ENCODE peak calls at places on chromosome 9, in five cellular contexts. V, S, Z, U and N are unnamed samples.

GRCh38 chr9:130970052-130970451 is 31.0 kb upstream of the FIBCD1 start:
- DNase-seq in V (no peak), S (peak; percentile 26), Z (no peak), U (no peak), N (no peak)

GRCh38 chr9:87827341-87827740 is 55.3 kb upstream of the SPATA31E1 start:
- DNase-seq in V (no peak), S (no peak), Z (no peak), U (no peak), N (no peak)

GRCh38 chr9:94922098-94922607 is 195.7 kb downstream of the AOPEP start:
- DNase-seq in V (no peak), S (no peak), Z (peak; percentile 91), U (no peak), N (no peak)

GRCh38 chr9:135246248-135247173 is 159.0 kb downstream of the OLFM1 start:
- DNase-seq in V (no peak), S (no peak), Z (no peak), U (no peak), N (no peak)

GRCh38 chr9:75548871-75549270 is 341.6 kb upstream of the PCSK5 start:
- DNase-seq in V (no peak), S (no peak), Z (no peak), U (no peak), N (no peak)

GRCh38 chr9:29514336-29514735 is 1941.1 kb upstream of the C9orf72 start:
- DNase-seq in V (no peak), S (no peak), Z (no peak), U (no peak), N (no peak)

GRCh38 chr9:77735515-77735914 is 87.4 kb upstream of the GNA14 start:
- DNase-seq in V (no peak), S (no peak), Z (no peak), U (no peak), N (no peak)

GRCh38 chr9:93390953-93391515 is 60.5 kb upstream of the FAM120A start:
- DNase-seq in V (no peak), S (no peak), Z (no peak), U (no peak), N (no peak)

GRCh38 chr9:90003046-90003355 is 398.2 kb downstream of the GADD45G start:
- DNase-seq in V (no peak), S (no peak), Z (no peak), U (no peak), N (no peak)

GRCh38 chr9:93681316-93682154 is 105.2 kb downstream of the PHF2 start:
- DNase-seq in V (peak; percentile 16), S (no peak), Z (peak; percentile 36), U (no peak), N (no peak)

GRCh38 chr9:116319480-116319879 is 165.9 kb downstream of the PAPPA start:
- DNase-seq in V (no peak), S (no peak), Z (no peak), U (no peak), N (no peak)

DNA sequence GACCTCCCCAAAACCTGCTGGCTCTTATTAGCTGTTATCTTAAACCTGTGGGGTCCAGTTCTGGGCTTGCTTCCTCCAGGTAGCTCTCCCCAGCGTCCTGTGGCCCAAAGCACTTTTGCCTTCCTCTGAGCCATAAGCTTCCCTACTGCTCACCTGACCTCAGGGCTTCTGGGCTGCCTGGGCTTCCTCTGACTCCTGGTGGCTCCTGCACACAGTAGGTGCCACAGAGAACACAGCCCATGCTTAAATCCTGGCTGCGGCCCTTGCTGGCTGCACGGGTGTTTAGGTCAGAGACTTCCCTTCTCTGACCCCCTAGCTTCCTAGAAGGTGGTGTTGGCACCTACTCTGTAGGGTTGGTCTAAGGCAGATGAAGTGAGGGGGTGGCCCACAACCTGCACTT is 2.5 kb downstream of the RALGDS start:
- DNase-seq in V (no peak), S (no peak), Z (no peak), U (no peak), N (no peak)
- H3K36me3 ChIP-seq in V (peaks cover 5% of the 10 kb centered on the region), S (peaks cover 17% of the 10 kb centered on the region), Z (no peaks in the 10 kb centered on the region), U (no peaks in the 10 kb centered on the region), N (no peaks in the 10 kb centered on the region)

GRCh38 chr9:114914139-114914538 is 16.3 kb downstream of the TNFSF8 start:
- DNase-seq in V (no peak), S (peak; percentile 4), Z (no peak), U (no peak), N (no peak)
- TF ChIP-seq CHD2 in V (no peak), S (no peak), Z (no peak), U (no peak), N (no peak)

GRCh38 chr9:122786338-122786737 is 2.4 kb upstream of the OR5C1 start:
- DNase-seq in V (no peak), S (no peak), Z (no peak), U (no peak), N (no peak)
- H3K36me3 ChIP-seq in V (no peaks in the 10 kb centered on the region), S (no peaks in the 10 kb centered on the region), Z (no peaks in the 10 kb centered on the region), U (no peaks in the 10 kb centered on the region), N (no peaks in the 10 kb centered on the region)

GRCh38 chr9:79686381-79687130 is 114.8 kb downstream of the TLE4 start:
- DNase-seq in V (no peak), S (no peak), Z (no peak), U (no peak), N (no peak)
- TF ChIP-seq CHD2 in V (no peak), S (no peak), Z (no peak), U (no peak), N (no peak)

GRCh38 chr9:137787786-137788505 is 89.6 kb upstream of the CACNA1B start:
- DNase-seq in V (no peak), S (no peak), Z (no peak), U (no peak), N (no peak)

GRCh38 chr9:137788561-137789294 is 88.9 kb upstream of the CACNA1B start:
- DNase-seq in V (no peak), S (no peak), Z (no peak), U (no peak), N (no peak)

GRCh38 chr9:137786511-137786920 is 91.1 kb upstream of the CACNA1B start:
- DNase-seq in V (no peak), S (no peak), Z (no peak), U (no peak), N (no peak)

GRCh38 chr9:137785704-137786161 is 91.8 kb upstream of the CACNA1B start:
- DNase-seq in V (no peak), S (no peak), Z (peak; percentile 87), U (no peak), N (no peak)

GRCh38 chr9:137787376-137787775 is 90.2 kb upstream of the CACNA1B start:
- DNase-seq in V (no peak), S (no peak), Z (no peak), U (no peak), N (no peak)
- H3K36me3 ChIP-seq in V (peaks cover 61% of the 10 kb centered on the region), S (peaks cover 69% of the 10 kb centered on the region), Z (peaks cover 10% of the 10 kb centered on the region), U (peaks cover 25% of the 10 kb centered on the region), N (peaks cover 5% of the 10 kb centered on the region)

DNA sequence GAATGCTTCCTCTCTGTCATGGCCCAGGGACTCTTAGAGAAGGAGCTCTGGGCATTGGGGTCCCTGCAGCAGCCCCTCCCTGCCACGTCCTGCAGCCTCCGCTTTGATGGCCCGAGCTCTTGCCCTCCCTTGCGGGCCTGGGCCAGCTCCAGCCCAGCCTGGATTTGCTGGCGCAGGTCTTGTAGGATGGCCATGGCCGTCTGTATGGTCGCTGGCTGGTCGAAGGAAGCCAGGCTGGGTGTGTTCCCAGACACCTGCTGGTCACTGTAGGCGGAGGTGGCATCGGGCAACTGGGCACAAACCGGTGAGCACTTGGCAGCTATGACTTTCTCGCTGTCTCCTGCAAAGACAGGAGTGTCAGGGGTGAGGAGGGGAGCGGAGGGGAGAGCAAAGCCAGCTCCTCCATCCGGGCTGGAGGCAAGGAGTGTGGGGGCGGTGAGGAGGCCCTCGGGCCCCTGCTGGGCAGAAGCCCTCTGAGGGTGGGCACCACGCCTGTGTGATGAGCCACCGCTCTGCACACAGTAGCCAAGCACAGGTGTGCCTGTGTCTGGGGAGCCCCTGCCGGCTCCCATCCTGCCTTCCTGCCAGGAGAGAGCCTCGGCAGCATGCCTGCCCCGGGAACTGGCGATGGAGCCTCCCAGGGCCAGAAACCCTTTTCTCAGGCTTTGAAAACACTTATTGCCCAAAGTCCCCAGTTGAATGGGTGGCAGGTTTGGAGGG is 12.4 kb downstream of the CCDC187 start:
- DNase-seq in V (no peak), S (no peak), Z (no peak), U (no peak), N (no peak)
- TF ChIP-seq CHD2 in V (no peak), S (no peak), Z (no peak), U (no peak), N (no peak)

DNA sequence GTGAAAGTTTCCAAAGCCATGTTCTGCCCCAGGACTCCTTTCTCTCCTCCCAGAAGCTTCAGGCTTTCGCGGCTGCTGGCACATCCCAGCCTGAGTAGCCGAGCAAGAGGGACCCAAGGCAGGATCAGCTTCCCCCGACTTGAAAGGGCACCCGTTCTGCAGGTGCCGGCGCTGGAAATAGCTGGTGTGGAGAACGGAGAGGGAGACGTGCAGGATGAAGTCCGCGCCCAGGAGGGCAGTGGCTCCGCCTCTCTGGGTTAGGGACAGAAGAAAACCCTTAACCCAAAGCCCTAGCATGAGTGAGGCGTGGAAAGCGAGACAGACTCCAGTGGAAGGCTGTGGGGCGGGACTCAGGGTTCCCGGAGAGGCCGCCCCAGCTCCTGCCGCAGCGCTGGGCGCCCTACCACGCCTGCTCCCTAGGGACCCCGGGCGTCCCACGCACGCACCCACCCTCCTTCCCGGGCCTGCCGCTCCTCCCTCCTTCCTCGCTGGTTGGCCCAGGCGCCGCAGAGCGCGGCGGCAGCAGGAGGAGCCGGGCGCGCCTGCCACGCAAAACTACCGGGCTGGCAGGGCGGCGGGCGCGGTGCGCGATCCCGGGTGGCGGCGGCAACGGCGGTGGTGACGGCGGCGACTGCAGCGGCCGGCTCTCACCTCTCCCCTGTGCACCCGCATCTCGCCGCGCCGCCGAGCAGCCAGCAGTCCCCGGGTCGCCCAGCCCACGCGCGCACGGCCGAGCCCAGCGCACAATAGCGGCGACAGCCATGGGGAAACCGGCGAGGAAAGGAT is at the start of gene SLC1A1:
- DNase-seq in V (peak; percentile 85), S (no peak), Z (no peak), U (peak; percentile 55), N (peak; percentile 79)
- H3K36me3 ChIP-seq in V (no peaks in the 10 kb centered on the region), S (no peaks in the 10 kb centered on the region), Z (no peaks in the 10 kb centered on the region), U (no peaks in the 10 kb centered on the region), N (no peaks in the 10 kb centered on the region)

GRCh38 chr9:108396193-108396592 is 459.6 kb downstream of the ACTL7B start:
- DNase-seq in V (no peak), S (no peak), Z (no peak), U (no peak), N (no peak)
- TF ChIP-seq CHD2 in V (no peak), S (no peak), Z (no peak), U (no peak), N (no peak)